ENCODE peak calls at places on chromosome 18, in seven cellular contexts. E is activated naive CD4-positive, alpha-beta T cell; R is left kidney; T is Right ventricle myocardium superior; Y is activated CD4-positive, alpha-beta T cell treated with anti-CD3 and anti-CD28 coated beads for 1 hour; O is cardiac muscle cell; W is smooth muscle cell of the brain vasculature. B is an unnamed sample.

GRCh38 chr18:24427484-24427883 is 1.0 kb downstream of the IMPACT start:
- DNase-seq in R (peak), W (no peak), E (no peak), Y (no peak), T (no peak), O (peak), B (no peak)

GRCh38 chr18:58335223-58335622 is 291.2 kb downstream of the NEDD4L start:
- DNase-seq in O (no peak), Y (no peak), E (no peak), W (no peak), T (no peak), R (no peak), B (no peak)

GRCh38 chr18:59143441-59143840 is 3.8 kb downstream of the SEC11C start:
- DNase-seq in T (no peak), W (no peak), R (no peak), Y (no peak), O (no peak), E (no peak), B (no peak)

GRCh38 chr18:51852661-51853060 is 487.3 kb upstream of the DCC start:
- DNase-seq in W (no peak), E (no peak), Y (no peak), O (no peak), T (no peak), R (peak), B (no peak)

GRCh38 chr18:56214706-56215105 is 423.7 kb downstream of the TXNL1 start:
- DNase-seq in R (no peak), O (no peak), E (no peak), Y (no peak), T (no peak), W (no peak), B (no peak)

GRCh38 chr18:50177294-50177992 is 17.5 kb downstream of the MYO5B start:
- DNase-seq in Y (no peak), O (no peak), R (no peak), E (no peak), W (no peak), T (no peak), B (no peak)

GRCh38 chr18:48657446-48658120 is 118.8 kb downstream of the CTIF start:
- DNase-seq in O (no peak), T (no peak), E (no peak), R (peak), Y (no peak), W (peak), B (no peak)

GRCh38 chr18:44679912-44680270 is 797 bp upstream of the SETBP1 start:
- DNase-seq in E (no peak), W (no peak), T (peak), O (peak), R (peak), Y (no peak), B (no peak)

GRCh38 chr18:54717673-54718435 is 110.4 kb upstream of the RAB27B start:
- DNase-seq in O (peak), E (peak), R (peak), W (no peak), Y (peak), T (peak), B (no peak)

GRCh38 chr18:64966667-64967066 is 784.1 kb upstream of the CDH7 start:
- DNase-seq in W (no peak), R (peak), O (no peak), Y (no peak), T (peak), E (no peak), B (no peak)

GRCh38 chr18:55763298-55763697 is 175.3 kb upstream of the TCF4 start:
- DNase-seq in R (no peak), W (no peak), T (no peak), Y (no peak), O (no peak), E (no peak), B (no peak)

GRCh38 chr18:56431551-56431950 is 206.8 kb downstream of the TXNL1 start:
- DNase-seq in R (no peak), T (no peak), O (no peak), E (no peak), Y (no peak), W (no peak), B (no peak)

GRCh38 chr18:63553117-63553516 is 10.9 kb downstream of the SERPINB12 start:
- DNase-seq in T (no peak), Y (no peak), E (no peak), R (peak), O (peak), W (no peak), B (no peak)

GRCh38 chr18:34886162-34886561 is 155.1 kb upstream of the MAPRE2 start:
- DNase-seq in E (no peak), R (no peak), T (no peak), O (no peak), Y (no peak), W (no peak), B (no peak)

GRCh38 chr18:56257215-56257614 is 381.2 kb downstream of the TXNL1 start:
- DNase-seq in R (no peak), W (no peak), E (no peak), O (peak), Y (no peak), T (no peak), B (no peak)

GRCh38 chr18:57843403-57843802 is 40.3 kb upstream of the ATP8B1 start:
- DNase-seq in E (no peak), Y (no peak), R (peak), O (no peak), T (no peak), W (no peak), B (no peak)